ENCODE peak calls at places on chromosomes 2 and 18, in nine cellular contexts. One of them, this sample, is unnamed.

GRCh38 chr2:12642332-12642731 is 74.4 kb upstream of the TRIB2 start:
- DNase-seq in pancreas: no peak
- DNase-seq in HuH-7: no peak
- DNase-seq in prostate gland: no peak
- DNase-seq in left colon: no peak
- DNase-seq in NCI-H187: no peak
- DNase-seq in body of pancreas: no peak
- DNase-seq in Calu3: no peak
- DNase-seq in mesendoderm: no peak
- DNase-seq in this sample: no peak

GRCh38 chr2:238652053-238652770 is 195.7 kb upstream of the TWIST2 start:
- DNase-seq in HuH-7: no peak
- DNase-seq in body of pancreas: no peak
- DNase-seq in pancreas: no peak
- DNase-seq in Calu3: no peak
- DNase-seq in prostate gland: no peak
- DNase-seq in NCI-H187: no peak
- DNase-seq in left colon: no peak
- DNase-seq in mesendoderm: no peak
- DNase-seq in this sample: no peak

GRCh38 chr18:58639237-58639636 is 10.3 kb upstream of the ALPK2 start:
- DNase-seq in pancreas: no peak
- DNase-seq in mesendoderm: no peak
- DNase-seq in prostate gland: no peak
- DNase-seq in NCI-H187: no peak
- DNase-seq in Calu3: no peak
- DNase-seq in body of pancreas: no peak
- DNase-seq in HuH-7: no peak
- DNase-seq in left colon: no peak
- DNase-seq in this sample: no peak

GRCh38 chr2:20946494-20946893 is 97.4 kb downstream of the APOB start:
- DNase-seq in left colon: no peak
- DNase-seq in prostate gland: no peak
- DNase-seq in Calu3: no peak
- DNase-seq in HuH-7: no peak
- DNase-seq in mesendoderm: no peak
- DNase-seq in pancreas: no peak
- DNase-seq in body of pancreas: no peak
- DNase-seq in NCI-H187: no peak
- DNase-seq in this sample: no peak

GRCh38 chr18:28855989-28856388 is 679.1 kb upstream of the CDH2 start:
- DNase-seq in HuH-7: no peak
- DNase-seq in left colon: no peak
- DNase-seq in Calu3: peak; percentile 5
- DNase-seq in pancreas: no peak
- DNase-seq in body of pancreas: no peak
- DNase-seq in NCI-H187: no peak
- DNase-seq in prostate gland: no peak
- DNase-seq in mesendoderm: peak; percentile 11
- DNase-seq in this sample: no peak

GRCh38 chr2:186780701-186781316 is 68.2 kb downstream of the ZSWIM2 start:
- DNase-seq in body of pancreas: no peak
- DNase-seq in Calu3: peak; percentile 26
- DNase-seq in pancreas: no peak
- DNase-seq in NCI-H187: no peak
- DNase-seq in mesendoderm: peak; percentile 89
- DNase-seq in prostate gland: no peak
- DNase-seq in HuH-7: peak; percentile 19
- DNase-seq in left colon: no peak
- DNase-seq in this sample: no peak

GRCh38 chr2:230650585-230651137 is 62.0 kb upstream of the CAB39 start:
- DNase-seq in prostate gland: no peak
- DNase-seq in Calu3: no peak
- DNase-seq in body of pancreas: no peak
- DNase-seq in left colon: no peak
- DNase-seq in pancreas: no peak
- DNase-seq in NCI-H187: peak; percentile 9
- DNase-seq in mesendoderm: no peak
- DNase-seq in HuH-7: peak; percentile 59
- DNase-seq in this sample: no peak

GRCh38 chr18:56221195-56222065 is 417.0 kb downstream of the TXNL1 start:
- DNase-seq in prostate gland: no peak
- DNase-seq in HuH-7: no peak
- DNase-seq in pancreas: peak; percentile 80
- DNase-seq in left colon: no peak
- DNase-seq in body of pancreas: peak; percentile 86
- DNase-seq in mesendoderm: no peak
- DNase-seq in NCI-H187: no peak
- DNase-seq in Calu3: no peak
- DNase-seq in this sample: no peak

GRCh38 chr2:85387754-85388153 is 22.4 kb downstream of the CAPG start:
- DNase-seq in mesendoderm: no peak
- DNase-seq in NCI-H187: no peak
- DNase-seq in prostate gland: no peak
- DNase-seq in left colon: no peak
- DNase-seq in HuH-7: no peak
- DNase-seq in body of pancreas: no peak
- DNase-seq in pancreas: no peak
- DNase-seq in Calu3: no peak
- DNase-seq in this sample: no peak

GRCh38 chr2:229164545-229165249 is 106.4 kb downstream of the PID1 start:
- DNase-seq in mesendoderm: peak; percentile 10
- DNase-seq in left colon: no peak
- DNase-seq in prostate gland: no peak
- DNase-seq in HuH-7: no peak
- DNase-seq in body of pancreas: no peak
- DNase-seq in Calu3: no peak
- DNase-seq in NCI-H187: no peak
- DNase-seq in pancreas: no peak
- DNase-seq in this sample: no peak

GRCh38 chr2:67451086-67451832 is 54.1 kb downstream of the ETAA1 start:
- DNase-seq in HuH-7: no peak
- DNase-seq in body of pancreas: peak; percentile 39
- DNase-seq in Calu3: peak; percentile 36
- DNase-seq in mesendoderm: peak; percentile 13
- DNase-seq in prostate gland: peak; percentile 40
- DNase-seq in pancreas: no peak
- DNase-seq in left colon: no peak
- DNase-seq in NCI-H187: no peak
- DNase-seq in this sample: no peak

GRCh38 chr2:145015561-145015960 is 495.6 kb upstream of the ZEB2 start:
- DNase-seq in Calu3: no peak
- DNase-seq in NCI-H187: no peak
- DNase-seq in left colon: no peak
- DNase-seq in mesendoderm: no peak
- DNase-seq in prostate gland: no peak
- DNase-seq in body of pancreas: no peak
- DNase-seq in pancreas: no peak
- DNase-seq in HuH-7: no peak
- DNase-seq in this sample: no peak

GRCh38 chr2:49813208-49813607 is 658.9 kb upstream of the FSHR start:
- DNase-seq in Calu3: no peak
- DNase-seq in body of pancreas: no peak
- DNase-seq in HuH-7: no peak
- DNase-seq in pancreas: no peak
- DNase-seq in prostate gland: no peak
- DNase-seq in mesendoderm: no peak
- DNase-seq in NCI-H187: no peak
- DNase-seq in left colon: no peak
- DNase-seq in this sample: no peak

GRCh38 chr2:26588576-26588975 is 52.6 kb downstream of the CIB4 start:
- DNase-seq in left colon: no peak
- DNase-seq in prostate gland: no peak
- DNase-seq in NCI-H187: no peak
- DNase-seq in Calu3: no peak
- DNase-seq in pancreas: no peak
- DNase-seq in body of pancreas: no peak
- DNase-seq in HuH-7: no peak
- DNase-seq in mesendoderm: no peak
- DNase-seq in this sample: no peak

GRCh38 chr2:32958836-32959235 is 12.1 kb downstream of the LTBP1 start:
- DNase-seq in Calu3: no peak
- DNase-seq in HuH-7: no peak
- DNase-seq in NCI-H187: no peak
- DNase-seq in mesendoderm: no peak
- DNase-seq in body of pancreas: no peak
- DNase-seq in pancreas: no peak
- DNase-seq in left colon: no peak
- DNase-seq in prostate gland: no peak
- DNase-seq in this sample: no peak

GRCh38 chr2:45072064-45072861 is 63.0 kb upstream of the SIX2 start:
- DNase-seq in HuH-7: no peak
- DNase-seq in pancreas: no peak
- DNase-seq in left colon: no peak
- DNase-seq in body of pancreas: no peak
- DNase-seq in mesendoderm: no peak
- DNase-seq in prostate gland: no peak
- DNase-seq in Calu3: no peak
- DNase-seq in NCI-H187: no peak
- DNase-seq in this sample: no peak

GRCh38 chr2:84963692-84964405 is 7.1 kb upstream of the KCMF1 start:
- DNase-seq in body of pancreas: peak; percentile 47
- DNase-seq in prostate gland: no peak
- DNase-seq in left colon: no peak
- DNase-seq in pancreas: no peak
- DNase-seq in HuH-7: no peak
- DNase-seq in NCI-H187: no peak
- DNase-seq in mesendoderm: no peak
- DNase-seq in Calu3: no peak
- DNase-seq in this sample: no peak

GRCh38 chr2:109346601-109347228 is 217.7 kb downstream of the SH3RF3 start:
- DNase-seq in NCI-H187: no peak
- DNase-seq in body of pancreas: no peak
- DNase-seq in prostate gland: no peak
- DNase-seq in mesendoderm: no peak
- DNase-seq in Calu3: no peak
- DNase-seq in left colon: no peak
- DNase-seq in HuH-7: no peak
- DNase-seq in pancreas: no peak
- DNase-seq in this sample: no peak

GRCh38 chr2:189115126-189115525 is 64.4 kb downstream of the COL5A2 start:
- DNase-seq in body of pancreas: no peak
- DNase-seq in HuH-7: no peak
- DNase-seq in mesendoderm: no peak
- DNase-seq in pancreas: no peak
- DNase-seq in Calu3: no peak
- DNase-seq in prostate gland: no peak
- DNase-seq in NCI-H187: no peak
- DNase-seq in left colon: no peak
- DNase-seq in this sample: no peak

GRCh38 chr2:105328281-105329196 is 996 bp downstream of the TGFBRAP1 start:
- DNase-seq in left colon: peak; percentile 45
- DNase-seq in body of pancreas: peak; percentile 28
- DNase-seq in NCI-H187: no peak
- DNase-seq in HuH-7: no peak
- DNase-seq in pancreas: no peak
- DNase-seq in prostate gland: peak; percentile 15
- DNase-seq in Calu3: peak; percentile 28
- DNase-seq in mesendoderm: peak; percentile 13
- DNase-seq in this sample: peak; percentile 4

GRCh38 chr2:172012688-172013358 is 13.1 kb downstream of the METAP1D start:
- DNase-seq in body of pancreas: peak; percentile 53
- DNase-seq in pancreas: no peak
- DNase-seq in mesendoderm: no peak
- DNase-seq in HuH-7: no peak
- DNase-seq in Calu3: no peak
- DNase-seq in prostate gland: no peak
- DNase-seq in NCI-H187: no peak
- DNase-seq in left colon: no peak
- DNase-seq in this sample: no peak

GRCh38 chr2:200864206-200864976 is at the start of gene CLK1:
- DNase-seq in body of pancreas: peak; percentile 95
- DNase-seq in mesendoderm: peak; percentile 93
- DNase-seq in left colon: peak; percentile 98
- DNase-seq in pancreas: peak; percentile 97
- DNase-seq in Calu3: peak; percentile 90
- DNase-seq in prostate gland: peak; percentile 95
- DNase-seq in HuH-7: peak; percentile 86
- DNase-seq in NCI-H187: peak; percentile 81
- DNase-seq in this sample: peak; percentile 96

GRCh38 chr2:198664349-198664748 is 793.4 kb downstream of the SATB2 start:
- DNase-seq in left colon: no peak
- DNase-seq in NCI-H187: no peak
- DNase-seq in Calu3: no peak
- DNase-seq in body of pancreas: no peak
- DNase-seq in pancreas: no peak
- DNase-seq in mesendoderm: no peak
- DNase-seq in HuH-7: no peak
- DNase-seq in prostate gland: no peak
- DNase-seq in this sample: no peak

GRCh38 chr2:240300261-240300821 is 135.1 kb upstream of the GPC1 start:
- DNase-seq in HuH-7: no peak
- DNase-seq in mesendoderm: no peak
- DNase-seq in NCI-H187: no peak
- DNase-seq in Calu3: no peak
- DNase-seq in body of pancreas: no peak
- DNase-seq in left colon: no peak
- DNase-seq in prostate gland: no peak
- DNase-seq in pancreas: peak; percentile 22
- DNase-seq in this sample: no peak

GRCh38 chr2:148814143-148814852 is 60.7 kb upstream of the KIF5C start:
- DNase-seq in Calu3: peak; percentile 18
- DNase-seq in left colon: peak; percentile 22
- DNase-seq in prostate gland: peak; percentile 57
- DNase-seq in body of pancreas: peak; percentile 24
- DNase-seq in NCI-H187: no peak
- DNase-seq in mesendoderm: no peak
- DNase-seq in HuH-7: no peak
- DNase-seq in pancreas: no peak
- DNase-seq in this sample: no peak

GRCh38 chr2:26640781-26641564 is at the start of gene CIB4:
- DNase-seq in mesendoderm: peak; percentile 67
- DNase-seq in left colon: no peak
- DNase-seq in NCI-H187: no peak
- DNase-seq in Calu3: peak; percentile 70
- DNase-seq in pancreas: no peak
- DNase-seq in prostate gland: no peak
- DNase-seq in body of pancreas: peak; percentile 81
- DNase-seq in HuH-7: no peak
- DNase-seq in this sample: no peak

GRCh38 chr2:169073211-169073971 is 4.0 kb downstream of the DHRS9 start:
- DNase-seq in body of pancreas: no peak
- DNase-seq in HuH-7: no peak
- DNase-seq in Calu3: no peak
- DNase-seq in left colon: no peak
- DNase-seq in pancreas: no peak
- DNase-seq in prostate gland: no peak
- DNase-seq in mesendoderm: no peak
- DNase-seq in NCI-H187: no peak
- DNase-seq in this sample: no peak

GRCh38 chr2:20071397-20072383 is 20.3 kb upstream of the LAPTM4A start:
- DNase-seq in HuH-7: no peak
- DNase-seq in mesendoderm: peak; percentile 90
- DNase-seq in pancreas: peak; percentile 52
- DNase-seq in Calu3: no peak
- DNase-seq in left colon: no peak
- DNase-seq in body of pancreas: peak; percentile 40
- DNase-seq in prostate gland: no peak
- DNase-seq in NCI-H187: no peak
- DNase-seq in this sample: no peak

GRCh38 chr2:63850650-63851049 is 9.0 kb downstream of the UGP2 start:
- DNase-seq in pancreas: no peak
- DNase-seq in body of pancreas: no peak
- DNase-seq in left colon: no peak
- DNase-seq in HuH-7: no peak
- DNase-seq in Calu3: no peak
- DNase-seq in NCI-H187: no peak
- DNase-seq in mesendoderm: no peak
- DNase-seq in prostate gland: no peak
- DNase-seq in this sample: no peak

GRCh38 chr2:146801886-146802285 is 1042.9 kb upstream of the ACVR2A start:
- DNase-seq in HuH-7: no peak
- DNase-seq in Calu3: no peak
- DNase-seq in mesendoderm: no peak
- DNase-seq in body of pancreas: no peak
- DNase-seq in prostate gland: no peak
- DNase-seq in NCI-H187: no peak
- DNase-seq in pancreas: no peak
- DNase-seq in left colon: no peak
- DNase-seq in this sample: no peak

GRCh38 chr2:96903318-96903717 is 33.4 kb upstream of the SEMA4C start:
- DNase-seq in body of pancreas: no peak
- DNase-seq in Calu3: no peak
- DNase-seq in left colon: no peak
- DNase-seq in NCI-H187: no peak
- DNase-seq in mesendoderm: peak; percentile 47
- DNase-seq in pancreas: no peak
- DNase-seq in prostate gland: no peak
- DNase-seq in HuH-7: peak; percentile 49
- DNase-seq in this sample: no peak

This sample was measured in naive thymus-derived CD8-positive, alpha-beta T cell.